ENCODE peak calls at places on chromosomes 12 and 14, in four cellular contexts. T is prostate gland, H is transverse colon, U is endothelial cell of umbilical vein. Z is an unnamed sample.

GRCh38 chr12:8823565-8824300 is 1.3 kb downstream of the A2ML1 start:
- DNase-seq in H (no peak), U (peak), T (peak), Z (no peak)

GRCh38 chr12:26736563-26737486 is 96.2 kb downstream of the ITPR2 start:
- DNase-seq in H (no peak), U (peak), T (no peak), Z (no peak)

GRCh38 chr14:67636361-67636919 is 16.7 kb downstream of the ARG2 start:
- DNase-seq in U (peak), T (no peak), H (no peak), Z (no peak)

GRCh38 chr14:73721101-73721821 is 7.1 kb upstream of the PNMA1 start:
- DNase-seq in U (no peak), H (no peak), T (no peak), Z (no peak)

GRCh38 chr14:69945905-69946304 is 66.7 kb downstream of the SMOC1 start:
- DNase-seq in U (peak), H (no peak), T (no peak), Z (no peak)

GRCh38 chr12:80469681-80470080 is 25.6 kb downstream of the PTPRQ start:
- DNase-seq in T (no peak), U (no peak), H (no peak), Z (no peak)

GRCh38 chr12:21073129-21073528 is 57.9 kb upstream of the SLCO1B1 start:
- DNase-seq in U (no peak), H (no peak), T (no peak), Z (no peak)

GRCh38 chr12:114011711-114012110 is 45.6 kb upstream of the RBM19 start:
- DNase-seq in T (no peak), U (no peak), H (no peak), Z (no peak)

GRCh38 chr12:42426733-42427132 is 100.8 kb downstream of the PPHLN1 start:
- DNase-seq in T (no peak), U (peak), H (no peak), Z (no peak)

GRCh38 chr14:68020999-68021663 is 201.6 kb downstream of the RAD51B start:
- DNase-seq in T (no peak), U (no peak), H (no peak), Z (no peak)

GRCh38 chr12:58583541-58583940 is 336.8 kb downstream of the LRIG3 start:
- DNase-seq in H (no peak), U (no peak), T (no peak), Z (no peak)

GRCh38 chr12:9699269-9699897 is 29.9 kb downstream of the CLEC2D start:
- DNase-seq in H (no peak), U (no peak), T (no peak), Z (no peak)

GRCh38 chr14:86942939-86943338 is 1050.0 kb downstream of the GALC start:
- DNase-seq in H (no peak), T (no peak), U (no peak), Z (no peak)

GRCh38 chr12:106284294-106285105 is 18.0 kb upstream of the TCP11L2 start:
- DNase-seq in T (peak), U (no peak), H (no peak), Z (no peak)

GRCh38 chr12:74889563-74890236 is 319.9 kb downstream of the KCNC2 start:
- DNase-seq in H (no peak), T (no peak), U (peak), Z (no peak)

GRCh38 chr12:31574803-31575573 is 15.9 kb downstream of the DENND5B start:
- DNase-seq in T (no peak), U (peak), H (no peak), Z (no peak)

GRCh38 chr12:50734409-50735263 is 29.3 kb upstream of the ATF1 start:
- DNase-seq in T (no peak), U (peak), H (no peak), Z (no peak)

GRCh38 chr14:33477752-33478151 is 473.1 kb downstream of the EGLN3 start:
- DNase-seq in H (no peak), T (no peak), U (no peak), Z (no peak)

GRCh38 chr12:17079251-17079909 is 473.4 kb upstream of the LMO3 start:
- DNase-seq in T (no peak), H (no peak), U (no peak), Z (no peak)

GRCh38 chr14:93788307-93788556 is at the start of gene PRIMA1:
- DNase-seq in T (no peak), H (no peak), U (no peak), Z (no peak)

GRCh38 chr12:100346660-100347059 is 10.2 kb upstream of the SLC17A8 start:
- DNase-seq in T (no peak), U (no peak), H (no peak), Z (no peak)

GRCh38 chr12:2354151-2354991 is 301.6 kb downstream of the CACNA1C start:
- DNase-seq in H (no peak), U (no peak), T (no peak), Z (no peak)

GRCh38 chr12:1185460-1186182 is 194.6 kb downstream of the ERC1 start:
- DNase-seq in T (no peak), H (no peak), U (no peak), Z (no peak)

GRCh38 chr12:106112094-106112822 is 26.5 kb downstream of the NUAK1 start:
- DNase-seq in U (no peak), T (peak), H (no peak), Z (no peak)

GRCh38 chr12:64051057-64051456 is 171.0 kb downstream of the KICS2 start:
- DNase-seq in H (no peak), T (no peak), U (no peak), Z (no peak)

GRCh38 chr12:68861890-68862289 is 53.9 kb downstream of the MDM2 start:
- DNase-seq in H (no peak), T (no peak), U (no peak), Z (no peak)

GRCh38 chr12:119206348-119207075 is 27.8 kb downstream of the HSPB8 start:
- DNase-seq in H (no peak), U (no peak), T (no peak), Z (no peak)

GRCh38 chr12:119447618-119448017 is 113.1 kb downstream of the CCDC60 start:
- DNase-seq in U (no peak), H (no peak), T (no peak), Z (no peak)

GRCh38 chr14:58746261-58746660 is 108.5 kb downstream of the DACT1 start:
- DNase-seq in T (peak), H (no peak), U (no peak), Z (no peak)

GRCh38 chr12:8834230-8834629 is 11.8 kb downstream of the A2ML1 start:
- DNase-seq in T (no peak), U (no peak), H (no peak), Z (no peak)

GRCh38 chr14:75487155-75487671 is 35.1 kb upstream of the BATF start:
- DNase-seq in U (no peak), T (no peak), H (no peak), Z (no peak)

DNA sequence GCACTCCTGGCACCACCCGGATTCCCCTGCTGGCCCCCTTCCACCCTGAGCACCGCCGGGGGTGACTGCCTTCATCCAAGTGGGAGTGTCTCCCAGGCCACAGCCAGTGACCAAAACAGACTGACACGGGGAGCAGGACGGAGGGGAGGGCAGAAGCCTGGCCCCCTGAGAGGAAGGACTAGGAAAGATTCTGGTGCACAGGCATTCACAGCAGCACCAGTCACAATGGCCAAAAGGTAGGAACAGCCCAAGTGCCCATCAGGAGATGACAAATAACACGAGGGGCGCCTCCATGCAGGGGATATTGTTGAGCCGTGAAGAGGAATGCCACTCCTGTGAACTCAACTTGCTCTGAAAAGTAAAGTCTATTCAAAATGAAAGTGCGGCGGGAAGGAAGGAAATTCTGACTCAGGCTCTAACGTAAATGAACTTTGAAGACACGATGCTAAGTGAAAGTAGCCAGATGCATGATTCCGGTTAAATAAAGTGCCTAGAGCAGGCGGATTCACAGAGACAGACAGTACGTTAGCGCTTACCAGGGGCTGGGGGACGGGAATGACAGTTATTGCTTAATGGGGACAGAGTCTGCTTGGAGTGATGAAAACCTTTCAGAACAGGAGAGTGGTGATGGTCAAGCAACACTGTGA is 146.1 kb upstream of the NCOR2 start:
- DNase-seq in U (peak), H (no peak), T (no peak), Z (no peak)
- TF ChIP-seq POLR2AphosphoS5 in U (peak), H (peak), T (peak), Z (no peak)

GRCh38 chr12:56257491-56258067 is 605 bp downstream of the ANKRD52 start:
- DNase-seq in U (peak), H (no peak), T (no peak), Z (no peak)

GRCh38 chr12:56260380-56260779 is 2.2 kb upstream of the ANKRD52 start:
- DNase-seq in T (no peak), U (no peak), H (no peak), Z (no peak)

GRCh38 chr12:56257071-56257470 is 1.1 kb downstream of the ANKRD52 start:
- DNase-seq in T (no peak), H (no peak), U (no peak), Z (no peak)

GRCh38 chr12:56258068-56258819 is at the start of gene ANKRD52:
- DNase-seq in T (peak), H (peak), U (peak), Z (peak)

DNA sequence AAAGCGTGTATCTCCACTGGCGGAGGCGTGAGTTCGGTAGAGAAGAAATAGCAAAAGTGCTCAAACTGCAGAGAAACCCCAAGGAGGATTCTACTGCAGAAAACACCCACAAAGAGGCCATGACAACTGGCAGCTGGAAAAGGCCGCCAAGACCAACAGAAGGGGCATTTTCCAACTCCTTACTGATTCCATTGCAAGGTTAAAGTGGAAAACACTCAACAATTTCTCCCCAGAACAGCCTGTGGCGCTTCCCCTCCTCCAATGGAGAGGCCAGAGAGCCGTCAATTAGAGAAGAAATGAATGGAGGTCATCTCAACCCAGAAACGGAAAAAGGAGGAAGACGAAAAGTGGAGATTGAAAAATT is 618 bp upstream of the ANKRD52 start:
- DNase-seq in H (no peak), T (no peak), U (no peak), Z (no peak)
- TF ChIP-seq POLR2A in H (no peak), T (no peak), U (no peak), Z (no peak)

DNA sequence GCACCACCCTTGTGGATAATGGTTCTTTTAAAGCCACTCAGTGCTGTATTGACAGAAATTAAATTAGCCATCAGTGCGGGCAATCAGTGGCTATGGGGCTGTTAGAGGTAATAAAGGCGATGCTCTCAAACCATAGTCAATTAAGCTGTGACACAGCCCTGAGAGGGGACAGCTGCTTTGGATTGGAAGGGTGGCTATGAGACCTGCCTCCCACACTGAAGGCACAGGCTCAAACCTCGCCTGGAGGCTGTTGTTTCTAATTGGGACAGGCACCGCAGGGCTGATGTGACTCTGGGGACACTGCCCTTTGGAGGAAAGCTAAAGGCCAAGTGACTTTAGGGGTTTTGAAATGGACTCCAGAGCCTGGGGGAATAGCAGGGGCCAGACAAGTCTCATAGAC is 562.2 kb downstream of the VRK1 start:
- DNase-seq in T (no peak), H (no peak), U (no peak), Z (no peak)
- TF ChIP-seq POLR2AphosphoS5 in T (no peak), H (no peak), U (no peak), Z (no peak)

GRCh38 chr12:51951843-51952722 is 584 bp downstream of the ACVR1B start:
- DNase-seq in H (peak), T (no peak), U (peak), Z (no peak)

GRCh38 chr12:51953011-51953568 is 1.6 kb downstream of the ACVR1B start:
- DNase-seq in H (no peak), U (peak), T (no peak), Z (no peak)

GRCh38 chr12:51953925-51954324 is 2.4 kb downstream of the ACVR1B start:
- DNase-seq in T (no peak), H (no peak), U (peak), Z (no peak)

GRCh38 chr12:51955702-51956101 is 4.2 kb downstream of the ACVR1B start:
- DNase-seq in H (no peak), T (no peak), U (no peak), Z (no peak)

DNA sequence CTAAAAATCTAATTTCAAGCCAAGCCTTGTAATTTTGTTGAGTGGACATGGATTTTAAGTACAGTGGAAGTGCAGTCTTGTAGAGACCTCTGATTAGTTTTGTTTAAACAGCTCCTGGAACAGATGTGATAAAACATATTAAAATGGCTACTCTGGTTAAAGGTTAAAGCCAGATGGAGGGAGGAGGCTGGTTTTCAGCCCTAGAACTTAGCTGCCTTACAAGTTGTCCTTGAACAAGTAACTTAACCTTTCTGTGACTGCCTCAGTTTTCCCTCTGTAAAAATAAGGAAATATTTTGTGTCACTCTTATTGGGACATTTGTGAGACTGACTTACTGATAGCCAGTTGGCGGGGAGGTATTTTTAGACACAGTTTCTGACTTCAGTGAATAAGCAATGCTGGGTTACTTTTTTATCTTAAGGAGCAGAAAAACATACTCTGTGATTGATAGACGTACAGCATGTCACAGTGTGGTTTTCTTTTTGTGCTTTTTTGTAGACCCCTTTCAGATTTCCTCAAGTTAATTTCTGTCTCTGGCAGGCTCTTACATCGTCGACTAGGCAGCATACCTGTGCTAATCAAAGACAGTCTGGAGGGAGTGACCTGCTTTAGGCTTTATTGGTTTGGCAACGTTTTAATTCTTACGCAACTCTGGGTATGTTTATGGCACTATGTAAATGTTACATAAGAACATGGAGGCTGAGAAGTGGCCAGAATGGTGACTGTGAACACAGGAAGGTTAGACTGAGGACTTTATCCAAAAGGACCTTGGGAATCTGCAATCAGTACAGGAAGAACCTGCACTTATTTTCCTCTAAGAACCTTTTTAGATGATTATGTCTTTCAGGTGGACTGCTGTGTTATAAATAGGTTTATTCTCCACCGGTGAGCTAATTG is 3.2 kb downstream of the ACVR1B start:
- DNase-seq in T (peak), U (no peak), H (peak), Z (no peak)
- TF ChIP-seq POLR2A in T (peak), U (no peak), H (peak), Z (no peak)

DNA sequence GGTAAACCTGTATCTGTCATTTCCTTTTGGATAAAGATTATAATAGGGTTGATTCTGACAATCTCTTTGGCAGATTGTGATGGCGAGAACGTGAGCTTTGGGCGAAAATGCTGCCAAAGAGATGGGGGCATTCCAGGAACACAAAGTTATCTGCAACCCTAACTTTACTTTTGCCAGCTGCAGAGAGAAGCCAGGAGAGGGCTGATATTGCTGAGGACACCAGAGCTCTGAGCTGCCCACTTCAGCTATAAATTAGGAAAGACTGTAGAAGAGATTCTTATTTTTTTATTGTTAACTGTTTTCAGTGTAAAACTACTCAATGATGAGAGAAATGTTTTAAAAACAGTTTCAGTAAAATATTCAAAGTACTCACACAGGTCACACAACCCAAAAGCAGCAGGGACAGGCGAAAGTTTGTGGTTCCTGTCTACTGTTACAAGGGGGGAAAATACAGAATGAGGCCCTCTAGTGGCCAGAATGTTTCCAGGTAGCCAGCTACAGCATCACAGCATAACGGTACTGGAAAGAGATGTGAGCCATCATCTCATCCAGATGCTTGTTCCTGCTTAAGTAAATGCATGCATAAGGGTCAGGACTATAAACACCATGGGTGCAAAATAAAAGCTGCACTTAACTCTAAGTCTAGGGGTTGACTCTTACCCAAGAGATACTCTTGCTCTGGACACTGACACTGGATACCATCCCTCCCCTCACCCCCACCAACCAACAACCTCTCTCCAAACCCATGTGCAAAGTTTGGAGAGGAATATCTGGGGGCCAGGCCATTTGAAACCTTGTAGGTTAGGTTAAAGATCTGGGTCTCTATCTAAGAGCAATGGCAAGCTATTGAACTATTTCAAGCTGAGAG is 498.4 kb downstream of the RMST start:
- DNase-seq in H (no peak), T (peak), U (peak), Z (no peak)
- TF ChIP-seq POLR2AphosphoS5 in H (no peak), T (no peak), U (no peak), Z (no peak)

DNA sequence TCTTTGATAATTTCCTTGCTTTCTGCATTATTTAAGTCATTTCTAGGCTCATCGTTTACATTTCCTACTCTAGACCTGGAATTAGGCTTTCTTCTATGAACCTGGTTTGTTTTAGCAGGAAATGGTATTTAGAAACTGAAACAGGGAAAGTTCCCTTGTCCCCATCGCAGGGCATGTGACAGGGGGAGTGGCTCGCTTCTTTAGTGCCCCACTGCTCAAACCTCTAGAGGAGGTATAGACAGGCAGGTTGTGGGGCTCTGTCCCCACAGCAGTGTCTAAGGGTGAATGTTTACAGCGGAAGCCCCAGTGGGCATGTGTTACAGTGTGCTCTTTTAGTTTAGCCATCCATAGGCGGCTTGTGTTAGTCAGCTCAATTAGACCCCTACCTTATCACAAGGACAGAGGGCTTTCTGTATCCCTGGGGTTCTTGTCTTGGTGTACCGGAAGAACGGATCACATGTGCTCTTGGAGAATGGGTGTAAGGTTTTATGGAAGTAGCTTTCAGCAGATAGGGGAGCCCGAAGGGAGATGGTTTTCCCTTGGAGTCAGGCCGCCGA is 25.0 kb downstream of the IFT81 start:
- DNase-seq in U (no peak), T (no peak), H (no peak), Z (no peak)
- TF ChIP-seq POLR2A in U (no peak), T (no peak), H (no peak), Z (no peak)

GRCh38 chr12:71558445-71558844 is 105.2 kb downstream of the ZFC3H1 start:
- DNase-seq in H (no peak), U (no peak), T (no peak), Z (no peak)
- TF ChIP-seq POLR2AphosphoS5 in H (no peak), U (no peak), T (no peak), Z (no peak)

GRCh38 chr14:88804477-88804876 is 11.7 kb upstream of the EML5 start:
- DNase-seq in H (no peak), U (no peak), T (no peak), Z (no peak)
- TF ChIP-seq POLR2A in H (no peak), U (no peak), T (no peak), Z (no peak)

Z was measured in GM12892.